ENCODE peak calls at places on chromosomes 4 and X, in four cellular contexts. R, T, H and Q are unnamed samples.

GRCh38 chr4:183471960-183472708 is 27.7 kb downstream of the CDKN2AIP start:
- DNase-seq in R (peak), T (peak), H (peak), Q (peak)

GRCh38 chr4:120870279-120870673 is 52.2 kb downstream of the PRDM5 start:
- DNase-seq in H (no peak), R (no peak), T (no peak), Q (no peak)

GRCh38 chr4:105548483-105548882 is 3.9 kb upstream of the ARHGEF38 start:
- DNase-seq in H (no peak), R (no peak), T (no peak), Q (no peak)

GRCh38 chrX:122626871-122627270 is 557.2 kb upstream of the GRIA3 start:
- DNase-seq in H (no peak), R (no peak), T (no peak), Q (no peak)

GRCh38 chrX:109774706-109775105 is 41.6 kb upstream of the ACSL4 start:
- DNase-seq in H (no peak), T (no peak), R (peak), Q (no peak)

GRCh38 chr4:20272411-20272872 is 20.7 kb downstream of the SLIT2 start:
- DNase-seq in R (no peak), H (no peak), T (no peak), Q (no peak)

GRCh38 chr4:129806986-129807385 is 711.0 kb downstream of the C4orf33 start:
- DNase-seq in T (no peak), R (no peak), H (no peak), Q (no peak)

GRCh38 chr4:122706511-122706910 is 26.0 kb upstream of the BBS12 start:
- DNase-seq in R (no peak), T (no peak), H (no peak), Q (no peak)

GRCh38 chrX:123846598-123847038 is 13.2 kb upstream of the XIAP start:
- DNase-seq in H (no peak), T (no peak), R (peak), Q (no peak)

GRCh38 chr4:6858997-6859396 is 50.6 kb upstream of the TBC1D14 start:
- DNase-seq in H (no peak), R (no peak), T (no peak), Q (no peak)

GRCh38 chr4:124092101-124093057 is 620.2 kb downstream of the ANKRD50 start:
- DNase-seq in H (no peak), T (no peak), R (peak), Q (no peak)

GRCh38 chr4:74415602-74416300 is 29.2 kb upstream of the AREG start:
- DNase-seq in T (no peak), H (no peak), R (no peak), Q (no peak)

GRCh38 chr4:185017964-185018772 is at the start of gene HELT:
- DNase-seq in R (no peak), H (no peak), T (no peak), Q (no peak)

GRCh38 chr4:143359794-143360193 is 23.1 kb downstream of the GAB1 start:
- DNase-seq in T (no peak), R (no peak), H (no peak), Q (no peak)

GRCh38 chr4:150743564-150744342 is 161.8 kb downstream of the MAB21L2 start:
- DNase-seq in R (no peak), T (no peak), H (no peak), Q (no peak)

GRCh38 chrX:53882331-53882730 is 161.9 kb downstream of the PHF8 start:
- DNase-seq in T (no peak), R (peak), H (no peak), Q (peak)